ENCODE peak calls at places on chromosomes 6 and 20, in seven cellular contexts. V is A549, E is fibroblast of the aortic adventitia, F is endothelial cell of umbilical vein, A is colonic mucosa, L is astrocyte of the spinal cord, I is GM23338. Q is an unnamed sample.

GRCh38 chr20:13883425-13883824 is 98.6 kb downstream of the NDUFAF5 start:
- DNase-seq in E (no peak), I (no peak), A (no peak), F (no peak), L (no peak), V (no peak), Q (no peak)

GRCh38 chr20:24321939-24322338 is 147.5 kb upstream of the SYNDIG1 start:
- DNase-seq in A (no peak), L (no peak), E (no peak), I (no peak), V (no peak), F (no peak), Q (no peak)

GRCh38 chr20:54909702-54910101 is 434.3 kb downstream of the DOK5 start:
- DNase-seq in I (no peak), V (no peak), E (no peak), A (no peak), L (no peak), F (no peak), Q (no peak)

GRCh38 chr6:37369321-37370196 is 15.8 kb downstream of the RNF8 start:
- DNase-seq in F (peak), V (no peak), E (peak), A (no peak), L (peak), I (no peak), Q (no peak)

GRCh38 chr6:149885888-149886287 is 12.0 kb downstream of the RAET1E start:
- DNase-seq in F (no peak), A (no peak), L (no peak), E (no peak), I (no peak), V (no peak), Q (no peak)

GRCh38 chr20:31877684-31878083 is 7.2 kb downstream of the TTLL9 start:
- DNase-seq in E (no peak), I (no peak), F (no peak), A (no peak), L (no peak), V (no peak), Q (no peak)

GRCh38 chr6:54846243-54846856 is at the start of gene FAM83B:
- DNase-seq in L (no peak), E (no peak), F (no peak), A (peak), I (peak), V (no peak), Q (no peak)

GRCh38 chr6:33123732-33124524 is 48.1 kb downstream of the HLA-DPB1 start:
- DNase-seq in V (peak), F (no peak), I (peak), L (peak), A (no peak), E (peak), Q (peak)

GRCh38 chr6:90284745-90285481 is 11.7 kb downstream of the BACH2 start:
- DNase-seq in A (no peak), F (peak), E (peak), I (no peak), V (no peak), L (peak), Q (peak)

GRCh38 chr6:5507056-5507722 is 245.9 kb downstream of the FARS2 start:
- DNase-seq in A (no peak), E (no peak), L (peak), F (no peak), V (no peak), I (no peak), Q (no peak)

GRCh38 chr6:35411066-35411465 is 41.1 kb upstream of the FANCE start:
- DNase-seq in A (no peak), L (no peak), V (no peak), F (no peak), I (no peak), E (no peak), Q (no peak)

GRCh38 chr20:57106030-57106682 is 160.3 kb downstream of the BMP7 start:
- DNase-seq in I (peak), V (no peak), F (no peak), E (no peak), A (no peak), L (no peak), Q (no peak)

GRCh38 chr6:43217351-43217750 is 11.9 kb downstream of the DNPH1 start:
- DNase-seq in L (no peak), I (no peak), V (no peak), A (no peak), F (no peak), E (no peak), Q (no peak)

GRCh38 chr20:53755733-53756523 is 162.3 kb upstream of the ZNF217 start:
- DNase-seq in E (no peak), F (no peak), A (no peak), V (no peak), L (no peak), I (no peak), Q (no peak)
- TF ChIP-seq CTCF in E (no peak), F (no peak), A (no peak), V (peak), L (no peak), I (no peak), Q (no peak)

GRCh38 chr6:168192901-168193815 is 114.1 kb upstream of the FRMD1 start:
- DNase-seq in V (no peak), L (no peak), F (no peak), E (no peak), I (no peak), A (no peak), Q (no peak)
- H3K4me3 ChIP-seq in V (no peak), L (no peak), F (no peak), E (no peak), I (no peak), A (no peak), Q (no peak)

GRCh38 chr6:84681693-84682326 is 82.6 kb downstream of the TBX18 start:
- DNase-seq in F (no peak), A (no peak), L (no peak), I (no peak), E (no peak), V (no peak), Q (no peak)

GRCh38 chr6:84687487-84687886 is 76.9 kb downstream of the TBX18 start:
- DNase-seq in F (no peak), L (peak), V (no peak), I (peak), E (peak), A (no peak), Q (no peak)

GRCh38 chr6:84688187-84688878 is 76.1 kb downstream of the TBX18 start:
- DNase-seq in L (peak), E (peak), F (no peak), A (no peak), I (no peak), V (no peak), Q (peak)

DNA sequence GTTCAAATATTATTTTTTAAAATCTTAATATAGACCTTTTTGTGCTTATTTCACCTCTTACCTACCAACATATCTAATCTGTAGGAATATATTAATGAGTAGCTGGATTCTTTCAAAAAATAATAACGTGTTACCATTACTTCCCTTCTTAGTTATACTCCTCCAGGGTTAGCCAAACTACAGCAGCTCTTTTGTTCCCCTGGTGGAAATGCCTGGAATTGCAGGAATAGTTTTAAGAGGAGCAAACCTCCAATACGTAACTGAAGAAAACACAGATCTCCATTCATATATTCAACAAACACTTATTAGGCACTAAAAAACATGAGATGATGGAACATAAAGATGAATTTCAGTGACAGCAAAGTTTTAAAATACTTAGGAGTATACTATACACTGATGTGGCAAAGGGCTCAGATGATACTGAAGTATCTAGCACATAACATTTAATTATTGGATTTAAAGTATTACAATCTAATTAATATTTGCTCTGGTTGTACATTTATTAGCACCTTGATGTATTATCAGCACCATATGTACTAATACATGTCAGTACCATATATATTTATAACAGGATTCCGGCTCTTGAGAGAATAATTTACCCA is 78.3 kb downstream of the TBX18 start:
- DNase-seq in V (peak), F (no peak), I (peak), E (no peak), A (peak), L (no peak), Q (peak)
- TF ChIP-seq CTCF in V (peak), F (peak), I (peak), E (peak), A (peak), L (peak), Q (peak)

GRCh38 chr6:111663692-111664564 is 58.2 kb upstream of the TRAF3IP2 start:
- DNase-seq in L (peak), A (no peak), V (no peak), I (peak), F (peak), E (peak), Q (peak)
- H3K4me3 ChIP-seq in L (no peak), A (no peak), V (no peak), I (peak), F (no peak), E (no peak), Q (no peak)

GRCh38 chr6:117352466-117353081 is 73.2 kb downstream of the ROS1 start:
- DNase-seq in F (peak), I (peak), E (peak), L (peak), V (peak), A (peak), Q (peak)
- TF ChIP-seq CTCF in F (no peak), I (peak), E (peak), L (peak), V (peak), A (peak), Q (peak)

DNA sequence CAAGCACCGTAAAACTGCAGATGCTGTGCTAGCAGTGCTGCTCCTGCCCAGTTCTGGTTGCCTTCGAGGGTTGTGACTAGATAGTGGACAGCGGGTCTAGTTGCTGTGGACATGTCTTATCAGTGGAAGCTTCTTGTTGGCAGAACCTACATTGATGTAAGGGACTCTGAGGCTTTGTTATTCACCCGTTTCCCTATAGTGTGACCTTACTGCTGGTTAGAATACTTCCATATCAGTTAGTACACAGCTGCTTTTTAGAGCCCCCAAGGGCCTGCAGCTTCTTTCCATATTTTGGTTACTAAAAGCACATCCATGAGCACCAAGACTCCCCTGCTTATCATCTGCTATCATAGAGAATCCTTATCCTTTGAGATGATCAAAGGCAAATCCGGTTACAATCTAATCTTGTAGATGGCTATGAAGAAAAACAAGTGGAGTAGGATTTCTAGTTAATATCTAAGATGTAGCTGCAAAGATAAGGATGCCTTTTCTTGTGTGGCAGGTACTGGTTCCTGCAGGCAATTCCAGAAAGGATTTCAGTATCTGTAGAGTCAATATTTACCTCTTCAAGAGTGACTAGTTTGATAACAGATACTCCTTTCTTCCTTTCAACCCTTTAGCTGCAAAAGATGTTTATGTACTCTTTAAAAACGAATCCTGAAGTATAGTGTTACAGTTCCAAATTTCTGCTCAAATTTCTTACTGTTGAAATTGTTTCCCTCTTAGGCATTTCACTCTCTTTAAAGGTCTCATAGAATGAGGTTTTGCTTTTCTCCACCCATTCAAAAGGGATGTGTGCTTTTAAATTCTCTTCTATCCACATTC is 163.6 kb downstream of the JARID2 start:
- DNase-seq in L (no peak), A (no peak), V (no peak), I (no peak), E (no peak), F (no peak), Q (no peak)
- H3K4me3 ChIP-seq in L (no peak), A (no peak), V (no peak), I (no peak), E (no peak), F (no peak), Q (no peak)